ENCODE peak calls at places on chromosomes 11 and 22, in five cellular contexts. One of them, this sample, is unnamed.

GRCh38 chr22:46576556-46577351 is 39.3 kb upstream of the CELSR1 start:
- DNase-seq in naive thymus-derived CD4-positive, alpha-beta T cell: peak; percentile 71
- DNase-seq in fibroblast of mammary gland: peak; percentile 21
- DNase-seq in cerebellum: peak; percentile 86
- DNase-seq in HFFc6: no peak
- DNase-seq in this sample: peak; percentile 70

GRCh38 chr11:70641366-70641765 is 243.0 kb downstream of the CTTN start:
- DNase-seq in fibroblast of mammary gland: no peak
- DNase-seq in cerebellum: no peak
- DNase-seq in HFFc6: no peak
- DNase-seq in naive thymus-derived CD4-positive, alpha-beta T cell: no peak
- DNase-seq in this sample: no peak

GRCh38 chr11:46300270-46300669 is 22.8 kb downstream of the CREB3L1 start:
- DNase-seq in fibroblast of mammary gland: no peak
- DNase-seq in HFFc6: no peak
- DNase-seq in cerebellum: no peak
- DNase-seq in naive thymus-derived CD4-positive, alpha-beta T cell: no peak
- DNase-seq in this sample: no peak

GRCh38 chr22:44666207-44666585 is 35.8 kb upstream of the PRR5 start:
- DNase-seq in naive thymus-derived CD4-positive, alpha-beta T cell: no peak
- DNase-seq in cerebellum: no peak
- DNase-seq in fibroblast of mammary gland: no peak
- DNase-seq in HFFc6: no peak
- DNase-seq in this sample: no peak

GRCh38 chr11:10906521-10906920 is 48.7 kb upstream of the ZBED5 start:
- DNase-seq in cerebellum: no peak
- DNase-seq in fibroblast of mammary gland: peak; percentile 71
- DNase-seq in naive thymus-derived CD4-positive, alpha-beta T cell: no peak
- DNase-seq in HFFc6: peak; percentile 82
- DNase-seq in this sample: no peak

GRCh38 chr11:8690374-8691342 is 8.1 kb downstream of the RPL27A start:
- DNase-seq in fibroblast of mammary gland: no peak
- DNase-seq in cerebellum: no peak
- DNase-seq in naive thymus-derived CD4-positive, alpha-beta T cell: no peak
- DNase-seq in HFFc6: no peak
- DNase-seq in this sample: no peak

GRCh38 chr11:68900835-68901381 is 2.7 kb downstream of the MRPL21 start:
- DNase-seq in HFFc6: no peak
- DNase-seq in cerebellum: no peak
- DNase-seq in naive thymus-derived CD4-positive, alpha-beta T cell: no peak
- DNase-seq in fibroblast of mammary gland: no peak
- DNase-seq in this sample: no peak

GRCh38 chr11:119375629-119376196 is 5.8 kb downstream of the USP2 start:
- DNase-seq in naive thymus-derived CD4-positive, alpha-beta T cell: no peak
- DNase-seq in fibroblast of mammary gland: peak; percentile 96
- DNase-seq in cerebellum: no peak
- DNase-seq in HFFc6: peak; percentile 77
- DNase-seq in this sample: no peak

GRCh38 chr11:34823197-34823596 is 93.0 kb downstream of the APIP start:
- DNase-seq in cerebellum: no peak
- DNase-seq in naive thymus-derived CD4-positive, alpha-beta T cell: no peak
- DNase-seq in fibroblast of mammary gland: no peak
- DNase-seq in HFFc6: no peak
- DNase-seq in this sample: no peak

GRCh38 chr11:58616594-58616993 is 5.9 kb upstream of the CNTF start:
- DNase-seq in HFFc6: peak; percentile 86
- DNase-seq in fibroblast of mammary gland: peak; percentile 96
- DNase-seq in cerebellum: no peak
- DNase-seq in naive thymus-derived CD4-positive, alpha-beta T cell: no peak
- DNase-seq in this sample: no peak

GRCh38 chr11:120023120-120023519 is 114.8 kb downstream of the TRIM29 start:
- DNase-seq in HFFc6: no peak
- DNase-seq in fibroblast of mammary gland: no peak
- DNase-seq in cerebellum: no peak
- DNase-seq in naive thymus-derived CD4-positive, alpha-beta T cell: no peak
- DNase-seq in this sample: no peak

GRCh38 chr11:34977039-34977906 is 60.9 kb downstream of the PDHX start:
- DNase-seq in HFFc6: peak; percentile 87
- DNase-seq in cerebellum: no peak
- DNase-seq in naive thymus-derived CD4-positive, alpha-beta T cell: no peak
- DNase-seq in fibroblast of mammary gland: peak; percentile 83
- DNase-seq in this sample: no peak

GRCh38 chr22:19892249-19892879 is 37.7 kb upstream of the GNB1L start:
- DNase-seq in HFFc6: no peak
- DNase-seq in naive thymus-derived CD4-positive, alpha-beta T cell: no peak
- DNase-seq in fibroblast of mammary gland: peak; percentile 48
- DNase-seq in cerebellum: no peak
- DNase-seq in this sample: no peak

GRCh38 chr11:124481365-124482323 is 36.1 kb upstream of the OR8B8 start:
- DNase-seq in cerebellum: no peak
- DNase-seq in fibroblast of mammary gland: peak; percentile 56
- DNase-seq in HFFc6: peak; percentile 22
- DNase-seq in naive thymus-derived CD4-positive, alpha-beta T cell: no peak
- DNase-seq in this sample: no peak

GRCh38 chr22:42662114-42663021 is 13.2 kb upstream of the CYB5R3 start:
- DNase-seq in cerebellum: peak; percentile 82
- DNase-seq in naive thymus-derived CD4-positive, alpha-beta T cell: peak; percentile 79
- DNase-seq in HFFc6: peak; percentile 41
- DNase-seq in fibroblast of mammary gland: peak; percentile 61
- DNase-seq in this sample: peak; percentile 86

GRCh38 chr22:19802881-19803735 is 42.5 kb downstream of the TBX1 start:
- DNase-seq in cerebellum: no peak
- DNase-seq in HFFc6: no peak
- DNase-seq in naive thymus-derived CD4-positive, alpha-beta T cell: no peak
- DNase-seq in fibroblast of mammary gland: no peak
- DNase-seq in this sample: peak; percentile 37

GRCh38 chr11:73193251-73194033 is 24.6 kb upstream of the P2RY2 start:
- DNase-seq in HFFc6: no peak
- DNase-seq in naive thymus-derived CD4-positive, alpha-beta T cell: no peak
- DNase-seq in fibroblast of mammary gland: no peak
- DNase-seq in cerebellum: no peak
- DNase-seq in this sample: no peak

GRCh38 chr22:33112606-33113005 is 54.4 kb upstream of the SYN3 start:
- DNase-seq in naive thymus-derived CD4-positive, alpha-beta T cell: no peak
- DNase-seq in HFFc6: no peak
- DNase-seq in fibroblast of mammary gland: no peak
- DNase-seq in cerebellum: no peak
- DNase-seq in this sample: no peak

GRCh38 chr11:64602466-64603070 is 11.5 kb downstream of the SLC22A12 start:
- DNase-seq in fibroblast of mammary gland: no peak
- DNase-seq in HFFc6: no peak
- DNase-seq in cerebellum: no peak
- DNase-seq in naive thymus-derived CD4-positive, alpha-beta T cell: no peak
- DNase-seq in this sample: no peak

GRCh38 chr22:28442264-28442950 is 237.2 kb downstream of the TTC28 start:
- DNase-seq in HFFc6: peak; percentile 56
- DNase-seq in cerebellum: peak; percentile 17
- DNase-seq in naive thymus-derived CD4-positive, alpha-beta T cell: peak; percentile 54
- DNase-seq in fibroblast of mammary gland: peak; percentile 64
- DNase-seq in this sample: peak; percentile 88

GRCh38 chr11:17354070-17354924 is 2.7 kb downstream of the NCR3LG1 start:
- DNase-seq in cerebellum: peak; percentile 78
- DNase-seq in HFFc6: peak; percentile 78
- DNase-seq in fibroblast of mammary gland: peak; percentile 84
- DNase-seq in naive thymus-derived CD4-positive, alpha-beta T cell: no peak
- DNase-seq in this sample: no peak

GRCh38 chr22:45480717-45481116 is 22.0 kb upstream of the FBLN1 start:
- DNase-seq in fibroblast of mammary gland: no peak
- DNase-seq in HFFc6: no peak
- DNase-seq in cerebellum: no peak
- DNase-seq in naive thymus-derived CD4-positive, alpha-beta T cell: no peak
- DNase-seq in this sample: no peak

GRCh38 chr22:37018815-37019308 is 385 bp downstream of the TST start:
- DNase-seq in HFFc6: peak; percentile 8
- DNase-seq in fibroblast of mammary gland: peak; percentile 41
- DNase-seq in cerebellum: no peak
- DNase-seq in naive thymus-derived CD4-positive, alpha-beta T cell: no peak
- DNase-seq in this sample: peak; percentile 76

GRCh38 chr11:66328036-66328306 is 8.3 kb downstream of the RIN1 start:
- DNase-seq in HFFc6: peak; percentile 57
- DNase-seq in fibroblast of mammary gland: no peak
- DNase-seq in cerebellum: no peak
- DNase-seq in naive thymus-derived CD4-positive, alpha-beta T cell: no peak
- DNase-seq in this sample: no peak

GRCh38 chr22:39206491-39206890 is 38.3 kb downstream of the PDGFB start:
- DNase-seq in naive thymus-derived CD4-positive, alpha-beta T cell: no peak
- DNase-seq in fibroblast of mammary gland: no peak
- DNase-seq in HFFc6: no peak
- DNase-seq in cerebellum: no peak
- DNase-seq in this sample: peak; percentile 20

GRCh38 chr11:7413961-7414728 is 71.2 kb upstream of the OLFML1 start:
- DNase-seq in HFFc6: no peak
- DNase-seq in fibroblast of mammary gland: no peak
- DNase-seq in cerebellum: no peak
- DNase-seq in naive thymus-derived CD4-positive, alpha-beta T cell: no peak
- DNase-seq in this sample: no peak

This sample was measured in lower lobe of right lung.